ENCODE peak calls at places on chromosomes 16 and 17, in four cellular contexts. H is left ventricle myocardium inferior, K is Karpas-422, P is pancreas. S is an unnamed sample.

GRCh38 chr17:17139972-17140589 is 66.1 kb downstream of the PLD6 start:
- DNase-seq in H (no peak), P (no peak), K (no peak), S (no peak)

GRCh38 chr16:17160285-17160854 is 310.4 kb downstream of the XYLT1 start:
- DNase-seq in P (no peak), H (no peak), K (no peak), S (peak)

GRCh38 chr16:53090591-53091507 is 36.1 kb downstream of the CHD9 start:
- DNase-seq in K (no peak), H (peak), P (peak), S (peak)

GRCh38 chr16:8887952-8888560 is 5.9 kb downstream of the LITAFD start:
- DNase-seq in P (no peak), H (peak), K (no peak), S (no peak)

GRCh38 chr16:49158029-49158642 is 123.5 kb downstream of the CBLN1 start:
- DNase-seq in K (peak), P (peak), H (peak), S (no peak)

GRCh38 chr17:28473542-28473941 is at the start of gene SLC13A2:
- DNase-seq in H (no peak), P (no peak), K (no peak), S (no peak)

GRCh38 chr17:78116411-78116810 is 12.1 kb downstream of the TMC6 start:
- DNase-seq in K (no peak), H (no peak), P (no peak), S (no peak)

GRCh38 chr16:57689772-57690558 is 4.6 kb upstream of the DRC7 start:
- DNase-seq in K (no peak), P (no peak), H (no peak), S (no peak)

GRCh38 chr16:27828671-27829070 is 234.8 kb downstream of the GSG1L start:
- DNase-seq in P (peak), K (no peak), H (no peak), S (no peak)

GRCh38 chr17:40500709-40501108 is 714 bp downstream of the TNS4 start:
- DNase-seq in K (no peak), H (no peak), P (no peak), S (no peak)

GRCh38 chr17:65191805-65192740 is 54.9 kb downstream of the RGS9 start:
- DNase-seq in H (no peak), P (no peak), K (no peak), S (no peak)

GRCh38 chr17:82081546-82081945 is 15.9 kb upstream of the DUS1L start:
- DNase-seq in K (no peak), P (no peak), H (no peak), S (no peak)

GRCh38 chr16:28309811-28310311 is 17.5 kb downstream of the SBK1 start:
- DNase-seq in P (no peak), K (no peak), H (peak), S (no peak)

GRCh38 chr17:6443692-6444572 is at the start of gene PIMREG:
- DNase-seq in H (peak), P (peak), K (no peak), S (peak)

GRCh38 chr17:22304667-22305303 is 612.5 kb downstream of the KCNJ18 start:
- DNase-seq in P (no peak), K (no peak), H (no peak), S (no peak)

GRCh38 chr17:33202796-33203195 is 90.3 kb downstream of the ASIC2 start:
- DNase-seq in H (no peak), P (no peak), K (no peak), S (no peak)

GRCh38 chr16:82384897-82385296 is 214.9 kb upstream of the MPHOSPH6 start:
- DNase-seq in H (no peak), P (no peak), K (no peak), S (no peak)

GRCh38 chr16:84825896-84826557 is 6.2 kb downstream of the CRISPLD2 start:
- DNase-seq in K (no peak), P (no peak), H (no peak), S (no peak)
- H3K4me3 ChIP-seq in K (no peak), P (no peak), H (no peak), S (no peak)

GRCh38 chr17:42388381-42389134 is at the start of gene STAT3:
- DNase-seq in P (peak), K (peak), H (peak), S (peak)

GRCh38 chr17:42387221-42387657 is 1.0 kb downstream of the STAT3 start:
- DNase-seq in P (peak), H (no peak), K (no peak), S (no peak)

GRCh38 chr17:42389902-42390301 is 1.7 kb upstream of the STAT3 start:
- DNase-seq in K (no peak), P (no peak), H (no peak), S (no peak)

GRCh38 chr17:42387663-42388380 is 420 bp downstream of the STAT3 start:
- DNase-seq in P (peak), H (peak), K (peak), S (no peak)

DNA sequence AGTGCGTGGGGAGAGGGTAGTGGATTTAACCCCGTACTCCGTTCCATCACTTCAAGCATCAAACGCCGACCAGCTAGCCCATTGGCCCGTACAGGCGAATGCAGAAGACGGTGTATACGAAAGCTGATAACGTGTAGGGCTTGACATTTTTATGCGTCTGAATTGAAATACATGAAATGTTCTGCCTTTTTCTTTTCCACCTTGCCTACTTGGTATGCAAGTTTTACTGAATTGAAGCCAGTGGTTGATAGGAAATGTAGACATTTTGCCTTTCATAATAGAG is 834 bp upstream of the STAT3 start:
- DNase-seq in H (no peak), K (peak), P (no peak), S (no peak)
- H3K4me3 ChIP-seq in H (peak), K (peak), P (peak), S (peak)

GRCh38 chr17:7579001-7579838 is at the start of gene CD68:
- DNase-seq in H (peak), K (peak), P (no peak), S (peak)
- H3K4me3 ChIP-seq in H (peak), K (no peak), P (no peak), S (peak)

GRCh38 chr17:11238710-11239109 is 2.3 kb upstream of the SHISA6 start:
- DNase-seq in K (no peak), P (no peak), H (no peak), S (no peak)

GRCh38 chr17:11239379-11239970 is 1.5 kb upstream of the SHISA6 start:
- DNase-seq in H (no peak), P (no peak), K (no peak), S (no peak)

GRCh38 chr17:11241611-11242226 is 706 bp downstream of the SHISA6 start:
- DNase-seq in P (no peak), K (no peak), H (no peak), S (no peak)

GRCh38 chr17:11240041-11240801 is 792 bp upstream of the SHISA6 start:
- DNase-seq in H (no peak), P (no peak), K (no peak), S (no peak)

DNA sequence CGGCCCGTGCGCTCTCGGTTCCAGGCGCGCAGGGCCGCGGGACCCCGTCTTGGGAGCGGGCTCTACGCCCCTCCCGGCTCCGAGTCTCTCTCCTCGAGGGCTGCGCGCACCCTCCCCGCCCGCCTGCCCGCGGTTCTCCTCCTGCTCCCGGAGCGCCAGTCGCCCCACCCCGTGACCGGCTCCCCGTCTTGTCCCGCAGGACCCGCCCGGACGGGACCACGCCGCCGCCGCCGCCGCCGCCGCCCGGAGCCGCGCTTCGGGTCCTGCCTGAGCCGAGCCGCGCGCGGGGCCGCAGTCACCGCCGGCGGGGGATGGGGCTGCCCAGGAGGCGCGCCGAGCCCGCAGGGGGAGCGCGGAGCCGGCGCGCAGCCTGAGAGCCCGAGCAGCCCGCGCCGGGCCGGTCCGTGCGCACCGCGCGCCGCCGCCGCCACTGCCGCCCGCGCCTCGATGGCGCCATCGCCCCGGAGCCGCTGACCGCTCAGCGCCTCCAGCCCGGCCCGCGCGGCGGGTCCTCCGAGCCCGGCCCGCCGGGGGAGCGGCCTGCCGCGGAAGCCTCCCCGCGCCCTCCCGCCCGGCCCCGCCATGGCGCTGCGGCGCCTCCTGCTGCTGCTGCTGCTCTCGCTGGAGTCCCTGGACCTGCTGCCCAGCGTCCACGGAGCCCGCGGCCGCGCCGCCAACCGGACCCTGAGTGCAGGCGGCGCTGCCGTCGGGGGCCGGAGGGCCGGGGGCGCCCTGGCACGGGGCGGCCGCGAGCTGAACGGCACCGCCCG is at the start of gene SHISA6:
- DNase-seq in K (no peak), P (no peak), H (no peak), S (no peak)
- H3K4me3 ChIP-seq in K (no peak), P (peak), H (peak), S (no peak)

S was measured in skeletal muscle cell.